ENCODE peak calls at places on chromosomes 16 and 17, in nine cellular contexts. Z, U, L, N, J, C, F, E and M are unnamed samples.

GRCh38 chr16:80369559-80369958 is 171.2 kb upstream of the DYNLRB2 start:
- DNase-seq in Z (peak), U (no peak), L (no peak), N (peak), J (no peak), C (peak), F (peak), E (peak), M (peak)

GRCh38 chr16:1160773-1161348 is 8.0 kb downstream of the CACNA1H start:
- DNase-seq in Z (no peak), U (no peak), L (no peak), N (no peak), J (no peak), C (no peak), F (no peak), E (no peak), M (no peak)

GRCh38 chr16:50071075-50071671 is 5.4 kb downstream of the HEATR3 start:
- DNase-seq in Z (peak), U (no peak), L (no peak), N (no peak), J (no peak), C (no peak), F (no peak), E (no peak), M (no peak)

GRCh38 chr17:40307001-40307690 is 1.8 kb upstream of the RARA start:
- DNase-seq in Z (peak), U (no peak), L (no peak), N (no peak), J (no peak), C (peak), F (no peak), E (no peak), M (peak)

GRCh38 chr17:45091778-45092425 is 30.8 kb downstream of the NMT1 start:
- DNase-seq in Z (no peak), U (no peak), L (no peak), N (no peak), J (no peak), C (no peak), F (no peak), E (no peak), M (peak)

GRCh38 chr17:81682565-81683207 is 911 bp downstream of the ARL16 start:
- DNase-seq in Z (no peak), U (no peak), L (no peak), N (no peak), J (no peak), C (no peak), F (no peak), E (no peak), M (no peak)

GRCh38 chr17:68322630-68323029 is 31.3 kb downstream of the ARSG start:
- DNase-seq in Z (no peak), U (no peak), L (no peak), N (no peak), J (no peak), C (no peak), F (no peak), E (no peak), M (no peak)

GRCh38 chr16:17301593-17302135 is 169.1 kb downstream of the XYLT1 start:
- DNase-seq in Z (no peak), U (no peak), L (no peak), N (no peak), J (no peak), C (no peak), F (no peak), E (no peak), M (no peak)

GRCh38 chr16:86158688-86159360 is 259.9 kb downstream of the IRF8 start:
- DNase-seq in Z (peak), U (no peak), L (no peak), N (no peak), J (no peak), C (no peak), F (no peak), E (no peak), M (no peak)

GRCh38 chr17:4536259-4536741 is 18.9 kb downstream of the MYBBP1A start:
- DNase-seq in Z (peak), U (no peak), L (no peak), N (no peak), J (no peak), C (no peak), F (peak), E (no peak), M (no peak)

GRCh38 chr17:48515925-48516900 is 14.6 kb downstream of the HOXB1 start:
- DNase-seq in Z (no peak), U (no peak), L (no peak), N (no peak), J (no peak), C (no peak), F (no peak), E (no peak), M (no peak)

GRCh38 chr16:22673463-22673862 is 140.5 kb upstream of the HS3ST2 start:
- DNase-seq in Z (no peak), U (no peak), L (no peak), N (no peak), J (no peak), C (no peak), F (peak), E (no peak), M (no peak)

GRCh38 chr16:49951568-49952195 is 73.3 kb upstream of the CNEP1R1 start:
- DNase-seq in Z (no peak), U (no peak), L (no peak), N (no peak), J (no peak), C (no peak), F (peak), E (no peak), M (peak)

GRCh38 chr17:49967205-49967604 is 1.8 kb upstream of the DLX4 start:
- DNase-seq in Z (no peak), U (no peak), L (no peak), N (no peak), J (no peak), C (no peak), F (no peak), E (no peak), M (no peak)

GRCh38 chr17:28634211-28634865 is 10.6 kb downstream of the BLTP2 start:
- DNase-seq in Z (no peak), U (no peak), L (no peak), N (no peak), J (no peak), C (no peak), F (no peak), E (no peak), M (no peak)

GRCh38 chr16:46789499-46790414 is 41.2 kb downstream of the C16orf87 start:
- DNase-seq in Z (peak), U (peak), L (peak), N (peak), J (peak), C (peak), F (peak), E (peak), M (peak)

GRCh38 chr16:67158637-67159600 is 790 bp downstream of the TRADD start:
- DNase-seq in Z (peak), U (peak), L (peak), N (no peak), J (peak), C (peak), F (peak), E (no peak), M (peak)

GRCh38 chr17:56028837-56029236 is 124.4 kb upstream of the ANKFN1 start:
- DNase-seq in Z (no peak), U (no peak), L (no peak), N (no peak), J (no peak), C (no peak), F (no peak), E (no peak), M (no peak)

GRCh38 chr17:80511222-80512180 is 33.1 kb upstream of the RPTOR start:
- DNase-seq in Z (peak), U (no peak), L (no peak), N (no peak), J (no peak), C (no peak), F (peak), E (no peak), M (peak)

GRCh38 chr17:47376247-47376646 is 52.5 kb downstream of the EFCAB13 start:
- DNase-seq in Z (no peak), U (no peak), L (no peak), N (no peak), J (no peak), C (no peak), F (no peak), E (no peak), M (no peak)

GRCh38 chr16:22970191-22970845 is 156.4 kb downstream of the HS3ST2 start:
- DNase-seq in Z (no peak), U (no peak), L (no peak), N (no peak), J (no peak), C (no peak), F (no peak), E (no peak), M (no peak)

GRCh38 chr16:22320572-22321339 is 23.5 kb downstream of the POLR3E start:
- DNase-seq in Z (no peak), U (no peak), L (no peak), N (no peak), J (no peak), C (no peak), F (no peak), E (no peak), M (no peak)

GRCh38 chr17:7007143-7007542 is 5.3 kb upstream of the RNASEK start:
- DNase-seq in Z (peak), U (no peak), L (no peak), N (no peak), J (no peak), C (no peak), F (no peak), E (no peak), M (no peak)

GRCh38 chr16:11224894-11225676 is 30.9 kb downstream of the SOCS1 start:
- DNase-seq in Z (no peak), U (peak), L (peak), N (no peak), J (peak), C (peak), F (no peak), E (no peak), M (no peak)

GRCh38 chr16:5633845-5634440 is 536.3 kb upstream of the EEF2KMT start:
- DNase-seq in Z (peak), U (no peak), L (no peak), N (no peak), J (no peak), C (no peak), F (no peak), E (no peak), M (no peak)

GRCh38 chr17:12320286-12320685 is 299.6 kb downstream of the MAP2K4 start:
- DNase-seq in Z (no peak), U (no peak), L (no peak), N (no peak), J (no peak), C (no peak), F (no peak), E (no peak), M (no peak)

GRCh38 chr17:19013806-19014627 is 9.5 kb upstream of the FAM83G start:
- DNase-seq in Z (no peak), U (no peak), L (no peak), N (no peak), J (no peak), C (peak), F (no peak), E (no peak), M (no peak)

GRCh38 chr17:67194134-67194533 is 50.9 kb downstream of the HELZ start:
- DNase-seq in Z (no peak), U (no peak), L (no peak), N (no peak), J (no peak), C (no peak), F (no peak), E (peak), M (peak)

GRCh38 chr16:55515110-55515509 is 6.2 kb downstream of the LPCAT2 start:
- DNase-seq in Z (no peak), U (no peak), L (no peak), N (no peak), J (no peak), C (no peak), F (no peak), E (no peak), M (no peak)

GRCh38 chr17:2449486-2449885 is 48.6 kb upstream of the MNT start:
- DNase-seq in Z (no peak), U (no peak), L (no peak), N (no peak), J (no peak), C (no peak), F (no peak), E (no peak), M (no peak)

GRCh38 chr17:63116967-63117366 is 150.9 kb downstream of the TANC2 start:
- DNase-seq in Z (no peak), U (no peak), L (no peak), N (no peak), J (no peak), C (no peak), F (no peak), E (no peak), M (peak)

GRCh38 chr16:19266774-19267173 is 18.8 kb upstream of the CLEC19A start:
- DNase-seq in Z (no peak), U (no peak), L (no peak), N (no peak), J (no peak), C (no peak), F (no peak), E (no peak), M (no peak)

GRCh38 chr16:86931410-86931941 is 353.1 kb downstream of the FOXL1 start:
- DNase-seq in Z (peak), U (no peak), L (no peak), N (no peak), J (no peak), C (no peak), F (no peak), E (no peak), M (peak)

GRCh38 chr17:17186551-17187505 is 19.3 kb downstream of the PLD6 start:
- DNase-seq in Z (no peak), U (no peak), L (no peak), N (no peak), J (no peak), C (no peak), F (no peak), E (no peak), M (no peak)